ENCODE peak calls at places on chromosomes 16 and 17, in four cellular contexts. One of them, this sample, is unnamed.

GRCh38 chr17:9072626-9073339 is 51.5 kb downstream of the NTN1 start:
- DNase-seq in AG04450: no peak
- DNase-seq in tibial artery: peak; percentile 68
- DNase-seq in H9: peak; percentile 24
- DNase-seq in this sample: no peak

GRCh38 chr16:50161950-50162349 is 8.8 kb downstream of the TENT4B start:
- DNase-seq in H9: no peak
- DNase-seq in tibial artery: no peak
- DNase-seq in AG04450: no peak
- DNase-seq in this sample: no peak

GRCh38 chr16:56191807-56192643 is 736 bp downstream of the GNAO1 start:
- DNase-seq in H9: no peak
- DNase-seq in AG04450: no peak
- DNase-seq in tibial artery: no peak
- DNase-seq in this sample: no peak

GRCh38 chr17:27609606-27610303 is 21.2 kb upstream of the LGALS9 start:
- DNase-seq in AG04450: no peak
- DNase-seq in H9: peak; percentile 72
- DNase-seq in tibial artery: no peak
- DNase-seq in this sample: no peak

GRCh38 chr17:19946921-19947320 is 30.7 kb downstream of the AKAP10 start:
- DNase-seq in AG04450: no peak
- DNase-seq in tibial artery: no peak
- DNase-seq in H9: no peak
- DNase-seq in this sample: no peak

GRCh38 chr17:73401911-73402310 is 90.1 kb upstream of the CDC42EP4 start:
- DNase-seq in tibial artery: no peak
- DNase-seq in H9: peak; percentile 86
- DNase-seq in AG04450: no peak
- DNase-seq in this sample: no peak

GRCh38 chr17:69057280-69057679 is 3.4 kb downstream of the ABCA9 start:
- DNase-seq in H9: no peak
- DNase-seq in tibial artery: no peak
- DNase-seq in AG04450: no peak
- DNase-seq in this sample: no peak

GRCh38 chr17:41308918-41309359 is at the start of gene KRTAP16-1:
- DNase-seq in H9: no peak
- DNase-seq in AG04450: no peak
- DNase-seq in tibial artery: no peak
- DNase-seq in this sample: no peak

GRCh38 chr17:19800571-19800970 is 52.5 kb upstream of the ALDH3A1 start:
- DNase-seq in H9: no peak
- DNase-seq in tibial artery: no peak
- DNase-seq in AG04450: no peak
- DNase-seq in this sample: no peak

GRCh38 chr17:42680331-42680808 is 1.3 kb downstream of the CCR10 start:
- DNase-seq in H9: peak; percentile 75
- DNase-seq in tibial artery: peak; percentile 42
- DNase-seq in AG04450: no peak
- DNase-seq in this sample: no peak

GRCh38 chr16:87837627-87838289 is 31.5 kb downstream of the SLC7A5 start:
- DNase-seq in AG04450: no peak
- DNase-seq in H9: no peak
- DNase-seq in tibial artery: no peak
- DNase-seq in this sample: no peak

GRCh38 chr17:76399175-76400172 is 15.1 kb downstream of the SPHK1 start:
- DNase-seq in H9: no peak
- DNase-seq in AG04450: no peak
- DNase-seq in tibial artery: no peak
- DNase-seq in this sample: no peak

GRCh38 chr17:80938556-80938955 is 53.1 kb upstream of the CHMP6 start:
- DNase-seq in H9: no peak
- DNase-seq in tibial artery: no peak
- DNase-seq in AG04450: no peak
- DNase-seq in this sample: no peak

GRCh38 chr17:48555183-48555615 is 10.3 kb upstream of the HOXB2 start:
- DNase-seq in H9: no peak
- DNase-seq in tibial artery: no peak
- DNase-seq in AG04450: peak; percentile 94
- DNase-seq in this sample: no peak

GRCh38 chr16:10385725-10386516 is at the start of gene ATF7IP2:
- DNase-seq in AG04450: peak; percentile 59
- DNase-seq in H9: peak; percentile 98
- DNase-seq in tibial artery: peak; percentile 65
- DNase-seq in this sample: no peak

GRCh38 chr16:11249233-11250061 is 6.6 kb downstream of the SOCS1 start:
- DNase-seq in H9: no peak
- DNase-seq in tibial artery: no peak
- DNase-seq in AG04450: no peak
- DNase-seq in this sample: no peak

GRCh38 chr17:2059125-2059836 is 4.4 kb downstream of the HIC1 start:
- DNase-seq in AG04450: no peak
- DNase-seq in H9: peak; percentile 64
- DNase-seq in tibial artery: peak; percentile 55
- DNase-seq in this sample: no peak

GRCh38 chr16:27286446-27286845 is 17.9 kb upstream of the NSMCE1 start:
- DNase-seq in tibial artery: peak; percentile 53
- DNase-seq in AG04450: peak; percentile 85
- DNase-seq in H9: no peak
- DNase-seq in this sample: no peak

GRCh38 chr17:64599827-64600226 is 62.3 kb downstream of the SMURF2 start:
- DNase-seq in H9: no peak
- DNase-seq in AG04450: no peak
- DNase-seq in tibial artery: no peak
- DNase-seq in this sample: no peak

GRCh38 chr16:78727536-78727935 is 628.1 kb downstream of the WWOX start:
- DNase-seq in AG04450: no peak
- DNase-seq in tibial artery: no peak
- DNase-seq in H9: no peak
- DNase-seq in this sample: no peak

GRCh38 chr16:56781565-56781964 is 51.6 kb downstream of the NUP93 start:
- DNase-seq in tibial artery: no peak
- DNase-seq in AG04450: no peak
- DNase-seq in H9: no peak
- DNase-seq in this sample: no peak

GRCh38 chr16:23148513-23149266 is 562 bp downstream of the USP31 start:
- DNase-seq in tibial artery: peak; percentile 48
- DNase-seq in H9: peak; percentile 34
- DNase-seq in AG04450: no peak
- DNase-seq in this sample: no peak

GRCh38 chr16:56988948-56989945 is at the start of gene NLRC5:
- DNase-seq in H9: peak; percentile 68
- DNase-seq in AG04450: peak; percentile 39
- DNase-seq in tibial artery: peak; percentile 89
- DNase-seq in this sample: peak; percentile 35

GRCh38 chr16:4244254-4244812 is 2.5 kb upstream of the SRL start:
- DNase-seq in H9: peak; percentile 62
- DNase-seq in AG04450: no peak
- DNase-seq in tibial artery: no peak
- DNase-seq in this sample: no peak

GRCh38 chr17:63954402-63955063 is 18.2 kb downstream of the SCN4A start:
- DNase-seq in AG04450: no peak
- DNase-seq in tibial artery: no peak
- DNase-seq in H9: no peak
- DNase-seq in this sample: no peak

GRCh38 chr17:69075823-69076222 is 15.1 kb upstream of the ABCA9 start:
- DNase-seq in tibial artery: no peak
- DNase-seq in H9: no peak
- DNase-seq in AG04450: no peak
- DNase-seq in this sample: no peak

GRCh38 chr17:56165017-56165720 is 11.9 kb downstream of the ANKFN1 start:
- DNase-seq in H9: no peak
- DNase-seq in AG04450: no peak
- DNase-seq in tibial artery: no peak
- DNase-seq in this sample: no peak

GRCh38 chr16:28846080-28846932 is at the start of gene TUFM:
- DNase-seq in AG04450: peak; percentile 97
- DNase-seq in tibial artery: peak; percentile 98
- DNase-seq in H9: peak; percentile 99
- DNase-seq in this sample: peak; percentile 84

GRCh38 chr17:42819939-42820535 is 4.0 kb downstream of the BECN1 start:
- DNase-seq in AG04450: no peak
- DNase-seq in tibial artery: peak; percentile 42
- DNase-seq in H9: peak; percentile 89
- DNase-seq in this sample: no peak

GRCh38 chr17:2449486-2449885 is 48.6 kb upstream of the MNT start:
- DNase-seq in tibial artery: no peak
- DNase-seq in H9: no peak
- DNase-seq in AG04450: no peak
- DNase-seq in this sample: no peak

GRCh38 chr16:71367243-71367976 is 8.9 kb downstream of the CALB2 start:
- DNase-seq in H9: peak; percentile 91
- DNase-seq in AG04450: no peak
- DNase-seq in tibial artery: no peak
- DNase-seq in this sample: no peak
- TF ChIP-seq CTCF in H9: peak; percentile 91
- TF ChIP-seq CTCF in AG04450: peak; percentile 53
- TF ChIP-seq CTCF in tibial artery: no peak
- TF ChIP-seq CTCF in this sample: peak; percentile 72

DNA sequence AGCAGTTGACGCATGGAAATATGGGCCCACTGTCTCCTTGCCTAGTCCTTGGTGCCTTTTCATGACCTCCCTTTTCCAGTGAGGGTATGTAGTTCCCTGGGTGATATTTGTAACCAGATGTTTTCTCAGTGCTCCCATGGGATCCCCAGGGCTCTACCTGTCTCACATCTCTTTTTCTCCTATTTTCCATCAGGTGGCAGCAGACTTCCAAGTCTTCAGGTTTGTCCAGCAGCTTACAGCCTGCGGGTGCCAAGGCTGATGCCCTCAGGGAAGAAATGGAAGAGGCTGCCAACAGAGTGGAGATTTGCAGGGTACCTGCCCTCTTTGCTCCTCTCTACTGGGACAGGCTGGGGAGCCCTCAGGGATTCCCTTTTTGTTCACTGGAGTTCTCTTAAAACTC is 89.1 kb downstream of the ELAC2 start:
- DNase-seq in tibial artery: no peak
- DNase-seq in H9: no peak
- DNase-seq in AG04450: no peak
- DNase-seq in this sample: no peak
- TF ChIP-seq CTCF in tibial artery: no peak
- TF ChIP-seq CTCF in H9: peak; percentile 63
- TF ChIP-seq CTCF in AG04450: peak; percentile 16
- TF ChIP-seq CTCF in this sample: no peak

GRCh38 chr16:67856927-67857546 is 9.5 kb upstream of the CENPT start:
- DNase-seq in AG04450: no peak
- DNase-seq in H9: no peak
- DNase-seq in tibial artery: no peak
- DNase-seq in this sample: no peak

GRCh38 chr16:67858448-67858993 is 11.0 kb upstream of the CENPT start:
- DNase-seq in AG04450: no peak
- DNase-seq in tibial artery: no peak
- DNase-seq in H9: no peak
- DNase-seq in this sample: no peak

GRCh38 chr16:67855789-67856188 is 8.3 kb upstream of the CENPT start:
- DNase-seq in tibial artery: no peak
- DNase-seq in AG04450: no peak
- DNase-seq in H9: no peak
- DNase-seq in this sample: no peak

GRCh38 chr16:67857547-67858233 is 10.2 kb upstream of the CENPT start:
- DNase-seq in H9: peak; percentile 78
- DNase-seq in tibial artery: peak; percentile 92
- DNase-seq in AG04450: peak; percentile 48
- DNase-seq in this sample: no peak

GRCh38 chr16:67853670-67854069 is 6.2 kb upstream of the CENPT start:
- DNase-seq in AG04450: no peak
- DNase-seq in tibial artery: no peak
- DNase-seq in H9: no peak
- DNase-seq in this sample: no peak
- TF ChIP-seq CTCF in AG04450: no peak
- TF ChIP-seq CTCF in tibial artery: no peak
- TF ChIP-seq CTCF in H9: no peak
- TF ChIP-seq CTCF in this sample: no peak

DNA sequence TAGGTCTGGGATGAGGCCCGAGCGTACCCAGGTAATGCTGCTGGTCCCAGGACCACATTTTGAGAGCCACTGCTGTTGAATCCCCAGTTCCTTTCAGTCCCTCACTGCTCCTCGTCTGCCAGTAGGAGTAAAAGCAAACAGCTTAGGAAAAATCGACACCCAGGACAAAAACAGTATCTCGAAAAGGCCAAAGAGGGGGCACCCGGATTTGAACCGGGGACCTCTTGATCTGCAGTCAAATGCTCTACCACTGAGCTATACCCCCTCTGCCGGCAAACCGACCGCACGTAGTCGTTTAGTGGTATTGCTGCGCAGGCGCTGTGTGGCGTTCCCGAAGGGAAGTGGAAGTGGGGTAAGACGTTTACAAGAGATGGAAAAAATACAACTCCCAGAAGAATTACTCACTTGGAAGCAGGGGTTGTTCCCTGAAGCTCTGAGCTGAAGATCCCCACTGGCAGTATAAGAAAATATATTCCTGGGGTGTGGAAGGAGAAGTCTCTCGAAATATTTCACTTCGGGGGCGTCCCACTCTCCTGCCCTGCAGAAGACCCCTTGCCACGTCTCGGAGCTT is 2.2 kb upstream of the PLXDC1 start:
- DNase-seq in AG04450: peak; percentile 78
- DNase-seq in H9: peak; percentile 92
- DNase-seq in tibial artery: peak; percentile 95
- DNase-seq in this sample: no peak
- TF ChIP-seq CTCF in AG04450: no peak
- TF ChIP-seq CTCF in H9: no peak
- TF ChIP-seq CTCF in tibial artery: peak; percentile 25
- TF ChIP-seq CTCF in this sample: peak; percentile 3

GRCh38 chr17:17732892-17733670 is 51.8 kb downstream of the RAI1 start:
- DNase-seq in tibial artery: no peak
- DNase-seq in AG04450: no peak
- DNase-seq in H9: no peak
- DNase-seq in this sample: no peak
- TF ChIP-seq CTCF in tibial artery: no peak
- TF ChIP-seq CTCF in AG04450: no peak
- TF ChIP-seq CTCF in H9: no peak
- TF ChIP-seq CTCF in this sample: no peak

This sample was measured in D721Med.